ENCODE peak calls at places on chromosomes 1 and 21, in five cellular contexts. O is sigmoid colon, H is upper lobe of left lung, G is breast epithelium, B is K562. W is an unnamed sample.

GRCh38 chr1:111569913-111570312 is 49.7 kb upstream of the RAP1A start:
- DNase-seq in O (no peak), H (peak), G (no peak), B (no peak), W (no peak)

GRCh38 chr1:184492543-184492942 is 105.7 kb downstream of the C1orf21 start:
- DNase-seq in O (no peak), H (no peak), G (no peak), B (no peak), W (no peak)

GRCh38 chr1:25623007-25623406 is 6.4 kb downstream of the MAN1C1 start:
- DNase-seq in O (no peak), H (no peak), G (no peak), B (peak), W (no peak)

GRCh38 chr1:30908446-30908885 is at the start of gene SDC3:
- DNase-seq in O (no peak), H (no peak), G (no peak), B (peak), W (peak)

GRCh38 chr1:34366875-34367624 is 190.3 kb downstream of the C1orf94 start:
- DNase-seq in O (no peak), H (no peak), G (no peak), B (no peak), W (no peak)

GRCh38 chr1:236164273-236164672 is 21.9 kb downstream of the GPR137B start:
- DNase-seq in O (no peak), H (no peak), G (no peak), B (no peak), W (no peak)

GRCh38 chr1:88802950-88803349 is 88.4 kb downstream of the GTF2B start:
- DNase-seq in O (no peak), H (no peak), G (no peak), B (no peak), W (no peak)

GRCh38 chr1:246782120-246782900 is 58.1 kb downstream of the SCCPDH start:
- DNase-seq in O (no peak), H (no peak), G (no peak), B (no peak), W (no peak)

GRCh38 chr1:198776602-198777029 is 137.8 kb downstream of the PTPRC start:
- DNase-seq in O (peak), H (peak), G (no peak), B (no peak), W (no peak)

GRCh38 chr1:199129247-199129646 is 490.4 kb downstream of the PTPRC start:
- DNase-seq in O (no peak), H (no peak), G (no peak), B (no peak), W (no peak)

GRCh38 chr1:101506541-101507164 is 269.8 kb downstream of the S1PR1 start:
- DNase-seq in O (no peak), H (no peak), G (no peak), B (peak), W (no peak)

GRCh38 chr21:21997390-21998333 is 999.5 kb downstream of the NCAM2 start:
- DNase-seq in O (no peak), H (no peak), G (no peak), B (no peak), W (no peak)

GRCh38 chr1:115251856-115252255 is 86.2 kb downstream of the NGF start:
- DNase-seq in O (no peak), H (no peak), G (no peak), B (no peak), W (no peak)

GRCh38 chr1:42935313-42935624 is 23.4 kb downstream of the SLC2A1 start:
- DNase-seq in O (peak), H (peak), G (peak), B (no peak), W (no peak)

GRCh38 chr1:95095833-95096217 is 21.3 kb upstream of the TLCD4 start:
- DNase-seq in O (no peak), H (no peak), G (no peak), B (no peak), W (peak)

GRCh38 chr1:92663769-92664168 is 121.1 kb downstream of the EVI5 start:
- DNase-seq in O (no peak), H (no peak), G (no peak), B (no peak), W (no peak)

GRCh38 chr1:203408485-203409229 is 57.7 kb upstream of the FMOD start:
- DNase-seq in O (peak), H (peak), G (peak), B (no peak), W (no peak)

GRCh38 chr1:172112573-172112972 is 271.3 kb downstream of the DNM3 start:
- DNase-seq in O (no peak), H (no peak), G (no peak), B (no peak), W (no peak)

GRCh38 chr1:154955718-154956513 is at the start of gene PBXIP1:
- DNase-seq in O (peak), H (peak), G (peak), B (peak), W (peak)

GRCh38 chr1:206766251-206766856 is 4.2 kb upstream of the IL19 start:
- DNase-seq in O (peak), H (peak), G (no peak), B (peak), W (no peak)

GRCh38 chr1:198291924-198292323 is 135.1 kb downstream of the NEK7 start:
- DNase-seq in O (no peak), H (no peak), G (no peak), B (no peak), W (no peak)

DNA sequence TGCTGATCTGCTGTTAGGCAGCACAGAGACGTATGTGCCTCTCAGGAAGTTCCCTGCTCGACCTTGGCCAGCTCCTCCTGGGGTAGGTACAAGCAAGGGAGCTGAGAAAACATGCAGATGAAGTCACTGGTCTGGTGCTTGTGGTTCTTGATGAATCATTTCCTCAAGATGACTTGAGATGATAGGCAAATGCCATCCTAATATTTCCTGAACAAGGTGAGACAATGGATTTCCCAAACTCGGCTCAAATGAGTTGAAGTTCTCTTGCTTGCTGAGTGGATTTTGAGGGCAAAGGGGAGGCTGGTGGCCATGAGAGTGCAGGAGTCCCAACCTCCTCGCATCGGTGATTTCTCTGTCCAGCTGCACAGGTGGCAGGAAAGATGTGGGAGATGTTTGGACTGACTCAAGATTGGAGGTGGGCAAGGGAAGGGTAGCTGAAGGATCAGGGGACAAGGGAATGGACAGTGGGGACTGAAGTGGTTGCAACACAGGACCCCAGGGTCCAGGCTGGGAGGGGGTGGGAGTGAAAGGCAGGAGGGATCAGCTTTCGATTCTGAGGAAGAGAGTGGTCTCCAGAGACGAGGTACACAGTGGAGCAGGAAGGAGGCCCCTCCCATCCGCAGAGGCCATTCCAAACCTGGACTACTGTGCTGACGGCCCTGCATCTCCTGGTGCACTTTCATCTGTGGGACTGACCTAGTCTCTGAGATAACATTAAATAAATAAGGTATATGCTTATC is 63.9 kb downstream of the CAPN2 start:
- DNase-seq in O (peak), H (no peak), G (peak), B (peak), W (no peak)
- TF ChIP-seq POLR2A in O (no peak), H (no peak), G (no peak), B (peak), W (no peak)

DNA sequence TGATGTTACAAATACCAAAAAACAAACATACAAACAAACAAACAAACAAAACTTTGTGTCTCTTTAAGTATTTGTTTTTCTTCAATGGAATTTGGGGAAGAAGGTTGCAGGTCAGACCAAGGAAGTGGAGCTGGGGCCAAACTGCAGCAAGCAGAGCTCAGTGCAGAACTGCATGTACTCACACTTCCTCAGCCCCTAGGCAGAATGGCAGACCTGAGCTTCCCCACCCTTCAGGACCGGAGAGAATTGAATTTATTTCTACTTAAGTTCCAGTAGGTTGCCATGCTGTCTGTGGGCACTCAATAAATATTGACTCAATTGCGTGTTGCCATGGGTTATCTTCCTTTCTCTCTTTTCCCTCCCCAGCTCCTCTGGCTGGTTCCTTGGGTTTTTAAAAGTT is 173.6 kb downstream of the PTGER3 start:
- DNase-seq in O (no peak), H (no peak), G (peak), B (no peak), W (no peak)
- TF ChIP-seq POLR2AphosphoS5 in O (no peak), H (no peak), G (no peak), B (no peak), W (no peak)

DNA sequence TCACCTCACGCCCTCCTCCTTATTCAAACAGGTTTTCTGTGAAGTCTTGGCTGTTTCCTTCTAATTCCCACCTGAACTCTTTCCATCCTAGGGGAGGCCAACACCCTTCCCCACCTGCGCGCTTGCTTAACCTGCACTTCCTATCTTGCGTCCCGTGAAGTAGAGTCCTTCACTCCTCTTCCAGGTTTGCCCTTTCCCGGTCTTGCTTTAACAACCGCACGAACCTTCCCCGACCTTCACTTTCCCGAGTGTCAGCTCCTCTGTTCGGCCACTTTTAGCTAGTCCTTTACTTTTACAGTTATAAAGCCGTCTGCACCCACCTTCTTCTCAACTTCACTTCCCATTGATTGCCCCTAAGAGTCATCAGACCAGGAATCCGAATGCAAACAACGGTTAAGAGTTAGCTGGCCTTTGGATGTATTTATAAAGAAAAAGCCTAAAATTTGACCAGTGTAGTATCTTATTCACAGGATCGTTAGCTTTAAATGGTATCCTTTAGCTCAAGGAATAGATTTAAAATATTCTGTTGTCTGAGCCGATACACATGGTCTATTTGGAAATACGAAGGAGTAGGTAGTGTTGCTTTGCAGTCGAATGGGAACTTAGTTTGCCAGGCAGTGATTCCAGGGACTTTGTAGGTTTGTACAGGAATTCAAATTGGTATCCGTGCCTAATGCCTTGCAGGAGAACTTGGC is 1.4 kb downstream of the PPP2R5A start:
- DNase-seq in O (no peak), H (no peak), G (no peak), B (no peak), W (no peak)
- TF ChIP-seq POLR2A in O (no peak), H (no peak), G (no peak), B (no peak), W (no peak)

GRCh38 chr21:29238052-29238966 is 60.4 kb upstream of the BACH1 start:
- DNase-seq in O (no peak), H (no peak), G (no peak), B (no peak), W (no peak)
- TF ChIP-seq POLR2AphosphoS5 in O (peak), H (no peak), G (no peak), B (no peak), W (no peak)

DNA sequence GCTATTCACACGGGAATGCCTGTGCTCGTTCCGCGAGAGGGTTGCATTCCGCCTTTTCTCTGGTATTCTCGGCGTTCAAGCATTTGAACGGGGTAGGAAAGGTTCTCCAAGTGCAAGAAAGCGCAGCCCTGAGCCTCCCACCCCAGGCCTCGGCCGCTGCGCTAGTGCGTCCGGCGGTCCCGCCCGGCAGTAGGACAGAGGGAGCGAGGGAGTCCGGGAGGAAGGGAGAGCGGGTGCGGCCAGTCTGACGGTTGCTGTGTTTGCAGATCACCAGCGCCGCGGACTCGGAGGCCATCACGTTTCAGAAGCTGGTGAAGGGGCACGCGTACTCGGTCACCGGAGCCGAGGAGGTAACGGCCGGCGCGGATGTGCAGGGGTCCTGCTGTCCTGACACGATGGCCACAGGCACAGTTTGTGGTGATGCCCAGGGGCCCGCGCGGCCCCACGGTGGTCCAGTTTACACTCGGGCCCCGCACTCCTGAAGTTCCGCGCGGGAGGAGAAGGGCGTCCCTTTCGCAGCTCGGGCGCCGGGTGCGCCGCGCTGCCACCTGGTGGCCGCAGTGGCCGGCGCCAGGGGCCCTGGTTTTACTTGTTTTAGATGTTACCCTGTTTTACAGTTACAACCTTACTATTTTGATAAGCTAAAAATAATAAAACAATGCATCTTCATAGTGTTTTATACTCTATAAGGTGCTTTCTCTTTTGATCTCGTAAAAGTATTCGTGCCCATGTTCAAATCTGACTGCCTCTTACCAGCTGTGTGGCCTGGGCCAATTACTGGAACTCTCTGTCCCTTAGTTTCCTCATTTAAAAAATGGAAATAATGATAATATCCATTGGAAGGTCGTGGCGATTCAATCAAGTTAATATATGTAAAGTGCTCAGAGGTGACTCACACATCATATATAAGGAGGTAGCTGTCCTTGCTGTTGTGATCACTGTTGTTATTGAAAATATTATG is 36.7 kb downstream of the CAPN2 start:
- DNase-seq in O (peak), H (peak), G (peak), B (peak), W (peak)
- TF ChIP-seq POLR2A in O (no peak), H (no peak), G (no peak), B (no peak), W (no peak)

GRCh38 chr1:83883979-83884378 is 115.0 kb downstream of the TTLL7 start:
- DNase-seq in O (no peak), H (no peak), G (no peak), B (no peak), W (no peak)

GRCh38 chr1:83887483-83887882 is 111.4 kb downstream of the TTLL7 start:
- DNase-seq in O (no peak), H (no peak), G (no peak), B (no peak), W (no peak)

GRCh38 chr1:83882906-83883305 is 116.0 kb downstream of the TTLL7 start:
- DNase-seq in O (no peak), H (no peak), G (no peak), B (peak), W (no peak)
- TF ChIP-seq POLR2AphosphoS5 in O (no peak), H (no peak), G (no peak), B (no peak), W (no peak)

GRCh38 chr1:65148548-65149390 is 766 bp downstream of the AK4 start:
- DNase-seq in O (peak), H (peak), G (peak), B (peak), W (peak)
- TF ChIP-seq POLR2A in O (no peak), H (no peak), G (no peak), B (no peak), W (no peak)

GRCh38 chr1:19449454-19450228 is 35.7 kb downstream of the CAPZB start:
- DNase-seq in O (no peak), H (no peak), G (no peak), B (no peak), W (no peak)

GRCh38 chr1:19445417-19446342 is 39.7 kb downstream of the CAPZB start:
- DNase-seq in O (no peak), H (peak), G (no peak), B (no peak), W (no peak)

GRCh38 chr1:19447550-19447949 is 37.8 kb downstream of the CAPZB start:
- DNase-seq in O (no peak), H (no peak), G (no peak), B (no peak), W (no peak)

GRCh38 chr1:19450811-19451564 is 34.4 kb downstream of the CAPZB start:
- DNase-seq in O (no peak), H (no peak), G (no peak), B (no peak), W (no peak)

DNA sequence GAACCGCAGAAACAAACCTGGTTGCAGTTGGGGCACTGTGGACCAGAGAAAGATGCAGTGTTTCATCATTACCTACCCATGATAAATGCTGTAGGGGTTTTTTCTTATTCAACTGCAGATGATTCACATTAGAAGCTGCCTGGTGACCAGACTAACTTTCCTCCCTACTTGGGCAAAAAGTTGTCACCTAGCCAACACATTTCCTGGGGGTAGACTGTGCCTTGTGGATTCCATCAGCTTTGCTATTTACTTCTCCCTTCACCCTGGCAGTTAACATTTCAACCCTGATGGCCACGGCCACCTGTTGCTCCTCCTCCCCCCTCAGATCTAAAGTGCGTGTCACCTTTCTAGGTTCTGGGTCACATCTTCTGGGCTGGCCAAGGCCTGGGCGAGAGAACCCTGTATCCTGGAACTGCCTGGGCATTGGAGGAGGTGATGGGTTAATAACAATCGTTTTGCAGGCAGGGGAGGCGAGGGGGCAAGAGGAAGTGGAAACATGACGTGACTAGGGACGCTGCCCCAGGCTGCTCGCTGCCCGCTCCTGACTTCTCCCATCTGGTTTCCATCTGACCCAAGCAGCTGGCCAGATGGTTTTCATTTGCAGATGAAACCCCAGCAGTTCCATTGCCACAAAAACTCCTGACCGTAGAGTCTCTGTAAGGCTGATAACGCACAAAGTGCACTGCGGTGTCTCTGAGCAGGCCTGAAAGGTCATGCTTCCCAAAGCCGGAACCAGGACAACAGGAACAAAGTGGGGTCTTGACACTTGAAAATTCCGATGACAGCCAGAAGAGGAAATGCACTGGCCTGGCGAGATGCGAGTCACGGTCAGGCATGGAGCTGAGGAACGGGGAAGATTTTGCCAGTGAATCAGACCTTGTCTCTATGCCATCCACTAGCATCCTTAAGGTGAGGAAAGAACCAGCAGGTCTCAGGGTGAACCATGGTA is 36.6 kb downstream of the CAPZB start:
- DNase-seq in O (peak), H (no peak), G (no peak), B (no peak), W (no peak)
- TF ChIP-seq POLR2AphosphoS5 in O (peak), H (peak), G (peak), B (no peak), W (no peak)